ENCODE peak calls at places on chromosome 21, in nine cellular contexts. B, M, X, U, P, K, Q, D and Y are unnamed samples.

GRCh38 chr21:41899431-41900202 is 20.5 kb upstream of the PRDM15 start:
- DNase-seq in B (peak; percentile 35), M (no peak), X (no peak), U (peak; percentile 63), P (no peak), K (no peak), Q (no peak), D (no peak), Y (no peak)

GRCh38 chr21:35044770-35045538 is 4.1 kb downstream of the RUNX1 start:
- DNase-seq in B (no peak), M (no peak), X (no peak), U (no peak), P (no peak), K (no peak), Q (no peak), D (no peak), Y (no peak)

GRCh38 chr21:44402323-44403105 is 49.1 kb downstream of the TRPM2 start:
- DNase-seq in B (no peak), M (no peak), X (no peak), U (no peak), P (no peak), K (no peak), Q (no peak), D (no peak), Y (no peak)

GRCh38 chr21:43355196-43355924 is 71.6 kb downstream of the SIK1 start:
- DNase-seq in B (no peak), M (no peak), X (no peak), U (no peak), P (no peak), K (no peak), Q (no peak), D (no peak), Y (no peak)

GRCh38 chr21:25835397-25835796 is 100.6 kb downstream of the GABPA start:
- DNase-seq in B (no peak), M (no peak), X (no peak), U (no peak), P (no peak), K (no peak), Q (no peak), D (peak; percentile 65), Y (no peak)

GRCh38 chr21:33232640-33233039 is 2.9 kb downstream of the IFNAR2 start:
- DNase-seq in B (no peak), M (no peak), X (no peak), U (no peak), P (no peak), K (no peak), Q (no peak), D (no peak), Y (peak; percentile 23)

GRCh38 chr21:29741761-29742160 is 198.0 kb downstream of the GRIK1 start:
- DNase-seq in B (no peak), M (no peak), X (no peak), U (no peak), P (no peak), K (no peak), Q (no peak), D (no peak), Y (no peak)

GRCh38 chr21:45859762-45860357 is 121.7 kb upstream of the COL6A1 start:
- DNase-seq in B (no peak), M (no peak), X (no peak), U (no peak), P (no peak), K (no peak), Q (no peak), D (no peak), Y (no peak)

GRCh38 chr21:46455575-46456385 is 2.9 kb upstream of the DIP2A start:
- DNase-seq in B (no peak), M (peak; percentile 27), X (no peak), U (no peak), P (no peak), K (no peak), Q (no peak), D (no peak), Y (no peak)

GRCh38 chr21:32426066-32426465 is 13.6 kb downstream of the EVA1C start:
- DNase-seq in B (no peak), M (no peak), X (no peak), U (no peak), P (no peak), K (no peak), Q (no peak), D (no peak), Y (no peak)

GRCh38 chr21:38796426-38796825 is 9.3 kb upstream of the ETS2 start:
- DNase-seq in B (no peak), M (peak; percentile 58), X (no peak), U (no peak), P (no peak), K (no peak), Q (no peak), D (no peak), Y (no peak)

GRCh38 chr21:45499970-45500575 is 42.2 kb downstream of the SLC19A1 start:
- DNase-seq in B (no peak), M (no peak), X (no peak), U (no peak), P (no peak), K (no peak), Q (no peak), D (peak; percentile 46), Y (no peak)

GRCh38 chr21:32612999-32613337 is 791 bp upstream of the CFAP298 start:
- DNase-seq in B (no peak), M (no peak), X (no peak), U (no peak), P (no peak), K (no peak), Q (no peak), D (no peak), Y (no peak)

GRCh38 chr21:28212056-28212455 is 780.6 kb downstream of the LTN1 start:
- DNase-seq in B (no peak), M (no peak), X (no peak), U (no peak), P (no peak), K (no peak), Q (no peak), D (no peak), Y (no peak)

GRCh38 chr21:25369524-25370300 is 237.6 kb downstream of the MRPL39 start:
- DNase-seq in B (no peak), M (no peak), X (peak; percentile 14), U (no peak), P (no peak), K (no peak), Q (no peak), D (no peak), Y (no peak)

GRCh38 chr21:43277481-43278351 is 108.9 kb downstream of the CRYAA start:
- DNase-seq in B (no peak), M (no peak), X (no peak), U (no peak), P (no peak), K (no peak), Q (no peak), D (no peak), Y (no peak)

GRCh38 chr21:33587792-33588484 is 546 bp downstream of the DONSON start:
- DNase-seq in B (no peak), M (peak; percentile 38), X (peak; percentile 26), U (no peak), P (peak; percentile 34), K (peak; percentile 36), Q (no peak), D (peak; percentile 57), Y (peak; percentile 58)